ENCODE peak calls at places on chromosomes 11 and 22, in four cellular contexts. K is stomach, C is CD14-positive monocyte, I is HL-60. R is an unnamed sample.

GRCh38 chr11:76234704-76235232 is 28.5 kb upstream of the WNT11 start:
- DNase-seq in C (peak), I (no peak), K (peak), R (no peak)

GRCh38 chr11:36362902-36363301 is 66.8 kb downstream of the PRR5L start:
- DNase-seq in I (no peak), K (no peak), C (no peak), R (no peak)

GRCh38 chr11:28108909-28109308 is 721 bp downstream of the METTL15 start:
- DNase-seq in K (no peak), I (no peak), C (no peak), R (no peak)

GRCh38 chr11:88179141-88179540 is 3.9 kb upstream of the RAB38 start:
- DNase-seq in K (no peak), C (no peak), I (no peak), R (peak)

GRCh38 chr22:41868556-41868955 is 35.7 kb downstream of the SREBF2 start:
- DNase-seq in C (no peak), K (no peak), I (no peak), R (no peak)

GRCh38 chr22:30433773-30434172 is 8.2 kb downstream of the MTFP1 start:
- DNase-seq in I (no peak), K (no peak), C (no peak), R (peak)

GRCh38 chr11:83617671-83618070 is 331.5 kb upstream of the CCDC90B start:
- DNase-seq in I (no peak), K (no peak), C (no peak), R (no peak)

GRCh38 chr11:4370166-4370565 is 2.0 kb upstream of the OR52B4 start:
- DNase-seq in I (no peak), C (no peak), K (no peak), R (no peak)

GRCh38 chr11:59425131-59425530 is 1.1 kb downstream of the OR5A2 start:
- DNase-seq in C (no peak), I (no peak), K (no peak), R (no peak)

GRCh38 chr11:77122576-77123212 is 5.4 kb upstream of the MYO7A start:
- DNase-seq in K (no peak), I (no peak), C (no peak), R (no peak)

GRCh38 chr11:78688460-78688859 is 113.8 kb upstream of the NARS2 start:
- DNase-seq in K (no peak), I (no peak), C (no peak), R (no peak)

GRCh38 chr11:61509058-61510029 is 795 bp downstream of the LRRC10B start:
- DNase-seq in C (no peak), I (peak), K (peak), R (peak)

GRCh38 chr22:46446799-46447198 is 90.6 kb downstream of the CELSR1 start:
- DNase-seq in K (no peak), I (no peak), C (no peak), R (no peak)

GRCh38 chr11:62573592-62574362 is at the start of gene EEF1G:
- DNase-seq in I (peak), K (peak), C (peak), R (peak)

GRCh38 chr22:46107089-46107664 is 43.1 kb upstream of the PPARA start:
- DNase-seq in I (no peak), K (peak), C (no peak), R (no peak)

GRCh38 chr11:31240340-31240904 is 129.1 kb downstream of the DCDC1 start:
- DNase-seq in C (no peak), K (no peak), I (peak), R (peak)

GRCh38 chr11:27331984-27332383 is 31.0 kb downstream of the CCDC34 start:
- DNase-seq in I (no peak), C (no peak), K (no peak), R (no peak)

GRCh38 chr11:93741882-93742226 is 382 bp downstream of the C11orf54 start:
- DNase-seq in I (no peak), K (peak), C (no peak), R (no peak)

DNA sequence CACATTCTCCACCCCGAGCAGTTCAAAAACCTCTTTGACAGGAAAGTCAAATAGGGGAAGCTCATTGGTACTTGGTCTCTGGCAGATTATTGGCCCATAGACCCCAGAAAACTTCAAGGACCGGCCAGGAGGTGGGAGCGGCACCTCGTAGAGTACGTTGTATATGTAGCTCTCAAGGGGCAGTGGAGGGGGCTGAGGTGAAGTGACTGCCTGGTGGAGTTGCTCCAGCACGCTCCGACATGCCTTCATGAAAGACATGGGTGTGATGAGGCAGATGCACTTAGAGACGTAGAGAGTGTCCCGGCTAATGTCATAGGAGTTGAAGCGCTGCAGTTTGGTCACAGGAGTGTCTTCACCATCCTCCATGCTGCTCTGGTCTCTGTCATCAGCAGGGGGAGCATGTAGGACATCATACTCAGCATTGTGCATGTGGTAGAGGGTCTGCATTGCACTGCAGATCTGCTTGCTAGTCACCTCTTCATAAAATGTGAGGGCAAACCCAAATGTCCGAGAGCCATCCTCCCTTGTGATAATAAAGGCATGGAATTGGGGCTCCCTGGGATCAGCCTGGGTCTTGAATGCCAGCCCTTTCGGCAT is 61.3 kb downstream of the DENND5A start:
- DNase-seq in C (no peak), K (no peak), I (no peak), R (peak)
- TF ChIP-seq CTCF in C (no peak), K (no peak), I (no peak), R (peak)

GRCh38 chr11:119023741-119024140 is 5.2 kb downstream of the TRAPPC4 start:
- DNase-seq in C (no peak), I (no peak), K (no peak), R (no peak)

GRCh38 chr11:119024430-119025098 is 6.0 kb downstream of the TRAPPC4 start:
- DNase-seq in K (no peak), I (no peak), C (no peak), R (no peak)

GRCh38 chr11:119016216-119017009 is 1.7 kb downstream of the RPS25 start:
- DNase-seq in I (no peak), C (no peak), K (no peak), R (no peak)

GRCh38 chr11:119018074-119018938 is at the start of the genes RPS25 and TRAPPC4:
- DNase-seq in C (peak), K (peak), I (peak), R (peak)

GRCh38 chr11:119019996-119020395 is 1.4 kb downstream of the TRAPPC4 start:
- DNase-seq in I (no peak), C (no peak), K (no peak), R (no peak)
- TF ChIP-seq CTCF in I (no peak), C (no peak), K (no peak), R (no peak)

GRCh38 chr22:26743149-26743548 is 85.8 kb downstream of the MIAT start:
- DNase-seq in K (no peak), C (no peak), I (no peak), R (no peak)
- TF ChIP-seq CTCF in K (no peak), C (no peak), I (no peak), R (no peak)

GRCh38 chr22:34416321-34416900 is 496.1 kb upstream of the LARGE1 start:
- DNase-seq in K (no peak), I (no peak), C (no peak), R (no peak)

GRCh38 chr22:34410111-34410510 is 489.8 kb upstream of the LARGE1 start:
- DNase-seq in C (no peak), K (no peak), I (no peak), R (no peak)

GRCh38 chr22:34414467-34415440 is 494.5 kb upstream of the LARGE1 start:
- DNase-seq in C (no peak), I (peak), K (no peak), R (peak)
- TF ChIP-seq CTCF in C (no peak), I (peak), K (no peak), R (peak)

DNA sequence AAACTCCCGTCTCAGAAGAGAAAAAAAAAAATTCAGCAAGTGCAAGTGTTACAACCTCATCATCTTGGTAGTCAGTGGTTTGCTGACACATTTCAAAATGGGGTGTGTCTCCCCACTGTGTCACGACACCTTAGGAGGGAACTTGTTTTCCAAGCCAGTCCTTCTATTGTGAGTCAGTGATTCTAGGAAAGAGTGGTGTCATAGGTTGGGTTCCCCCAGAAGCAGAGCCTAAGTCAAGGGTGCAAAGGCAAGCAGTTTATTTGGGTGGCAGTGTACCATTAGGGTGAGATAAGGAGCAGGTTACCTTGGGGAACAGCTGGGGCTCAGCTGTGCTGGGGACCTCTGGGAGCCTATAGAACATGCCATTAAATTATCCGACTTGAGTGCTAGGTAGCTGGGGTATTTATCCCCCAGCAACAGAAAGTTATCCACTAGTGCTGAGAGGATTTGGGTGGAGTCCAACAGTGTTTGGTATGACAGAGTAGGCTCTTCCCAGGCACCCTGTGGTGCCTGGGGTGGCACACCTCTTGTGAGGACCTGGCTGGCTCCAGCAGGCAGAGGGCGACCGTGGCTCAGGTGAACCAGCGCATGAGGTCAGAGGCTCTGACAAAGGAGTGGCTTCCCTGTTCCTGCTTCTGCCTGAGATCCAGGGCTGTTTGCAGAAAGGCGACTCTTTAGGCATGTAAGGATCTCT is 41.7 kb downstream of the KIAA1671 start:
- DNase-seq in C (no peak), K (peak), I (no peak), R (peak)
- TF ChIP-seq CTCF in C (no peak), K (no peak), I (no peak), R (no peak)

GRCh38 chr11:101439488-101439887 is 144.3 kb downstream of the TRPC6 start:
- DNase-seq in I (no peak), K (no peak), C (no peak), R (no peak)
- TF ChIP-seq CTCF in I (no peak), K (no peak), C (no peak), R (no peak)

GRCh38 chr22:21657361-21658118 is 8.3 kb upstream of the PPIL2 start:
- DNase-seq in C (no peak), K (peak), I (peak), R (peak)
- TF ChIP-seq CTCF in C (peak), K (no peak), I (peak), R (peak)

DNA sequence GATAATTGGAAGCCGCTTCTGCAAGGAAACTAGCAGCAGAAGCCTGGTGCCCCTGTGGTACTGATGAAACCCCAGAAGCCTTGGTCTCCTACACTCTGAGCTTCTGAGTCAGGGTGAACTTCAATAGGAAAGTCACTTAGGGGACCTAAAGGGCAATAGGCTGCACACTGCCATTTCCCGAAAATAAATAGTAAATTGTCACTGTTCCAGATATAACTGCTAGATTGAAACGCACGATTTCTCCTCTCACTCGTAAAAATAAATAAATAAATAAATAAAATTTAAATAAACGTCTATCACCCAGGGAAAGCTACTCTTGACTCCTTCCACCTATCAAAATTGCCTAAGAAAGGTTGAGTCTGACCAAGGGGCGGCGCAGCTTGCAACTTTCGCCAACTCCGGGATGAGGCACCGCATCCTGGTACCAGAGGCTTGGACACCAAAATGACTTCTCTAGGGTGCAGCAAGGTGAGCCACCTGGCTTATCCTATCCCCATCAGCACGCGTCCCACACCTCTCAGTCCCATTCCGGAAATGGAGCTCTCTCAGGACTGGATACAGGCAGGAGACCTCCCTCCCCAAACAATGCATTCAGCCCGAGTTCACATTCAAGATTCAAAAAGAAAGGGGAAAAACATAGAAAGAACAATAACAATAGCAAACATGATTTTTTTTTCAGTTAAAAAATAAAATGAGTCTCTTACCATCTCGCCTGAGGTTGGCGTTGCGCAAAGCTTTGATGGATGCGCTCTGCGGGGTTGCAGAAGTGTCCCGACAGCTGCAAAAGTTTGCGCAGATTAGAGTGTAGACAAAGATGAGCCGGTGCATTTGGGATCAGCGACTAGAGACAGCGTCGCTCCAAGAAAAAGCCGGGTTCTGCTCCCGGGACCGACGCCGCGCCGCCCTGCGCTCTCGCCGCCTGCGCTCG is 583 bp downstream of the PDGFD start:
- DNase-seq in C (no peak), I (no peak), K (peak), R (no peak)
- TF ChIP-seq CTCF in C (no peak), I (no peak), K (no peak), R (no peak)

R was measured in activated CD8-positive, alpha-beta T cell treated with anti-CD3 and anti-CD28 coated beads for 36 hours.